ENCODE peak calls at places on chromosome 11, in seven cellular contexts. E is H9, Y is psoas muscle, Q is coronary artery, H is GM13977, D is fibroblast of pulmonary artery, X is heart right ventricle. B is an unnamed sample.

GRCh38 chr11:73530109-73530508 is 67.8 kb downstream of the FAM168A start:
- DNase-seq in E (peak; percentile 55), Y (no peak), Q (no peak), H (no peak), D (no peak), X (no peak), B (no peak)

GRCh38 chr11:127943763-127944162 is 643.6 kb downstream of the ETS1 start:
- DNase-seq in E (no peak), Y (no peak), Q (no peak), H (no peak), D (no peak), X (no peak), B (no peak)

GRCh38 chr11:62649486-62649885 is 3.1 kb upstream of the GANAB start:
- DNase-seq in E (no peak), Y (no peak), Q (no peak), H (no peak), D (no peak), X (no peak), B (no peak)

GRCh38 chr11:101880208-101880607 is 34.6 kb upstream of the CEP126 start:
- DNase-seq in E (no peak), Y (no peak), Q (no peak), H (no peak), D (peak; percentile 86), X (no peak), B (no peak)

GRCh38 chr11:17972987-17973386 is 39.9 kb downstream of the SERGEF start:
- DNase-seq in E (peak; percentile 86), Y (peak; percentile 50), Q (no peak), H (no peak), D (peak; percentile 86), X (peak; percentile 23), B (no peak)

GRCh38 chr11:65871811-65872548 is 620 bp downstream of the EFEMP2 start:
- DNase-seq in E (peak; percentile 67), Y (no peak), Q (no peak), H (no peak), D (no peak), X (no peak), B (no peak)

GRCh38 chr11:61037694-61038093 is 64.6 kb upstream of the CD5 start:
- DNase-seq in E (no peak), Y (no peak), Q (no peak), H (no peak), D (peak; percentile 10), X (no peak), B (no peak)

GRCh38 chr11:101470881-101471535 is 112.8 kb downstream of the TRPC6 start:
- DNase-seq in E (no peak), Y (no peak), Q (no peak), H (no peak), D (no peak), X (no peak), B (no peak)

GRCh38 chr11:2779499-2779980 is 79.7 kb upstream of the KCNQ1OT1 start:
- DNase-seq in E (no peak), Y (peak; percentile 17), Q (no peak), H (no peak), D (no peak), X (no peak), B (no peak)

GRCh38 chr11:65498042-65498726 is 661 bp upstream of the MALAT1 start:
- DNase-seq in E (no peak), Y (peak; percentile 44), Q (peak; percentile 79), H (peak; percentile 35), D (peak; percentile 79), X (no peak), B (peak; percentile 69)

GRCh38 chr11:107719062-107719461 is 7.2 kb upstream of the SLN start:
- DNase-seq in E (no peak), Y (no peak), Q (no peak), H (no peak), D (no peak), X (no peak), B (no peak)

GRCh38 chr11:122192634-122193245 is 76.7 kb upstream of the BLID start:
- DNase-seq in E (no peak), Y (no peak), Q (no peak), H (no peak), D (peak; percentile 50), X (no peak), B (no peak)

GRCh38 chr11:2837096-2837601 is 48.4 kb downstream of the CDKN1C start:
- DNase-seq in E (peak; percentile 88), Y (peak; percentile 82), Q (no peak), H (no peak), D (peak; percentile 21), X (peak; percentile 85), B (no peak)

GRCh38 chr11:132559371-132560036 is 972.8 kb downstream of the OPCML start:
- DNase-seq in E (no peak), Y (no peak), Q (no peak), H (no peak), D (no peak), X (no peak), B (no peak)

GRCh38 chr11:119691701-119692546 is 37.1 kb downstream of the NECTIN1 start:
- DNase-seq in E (no peak), Y (no peak), Q (no peak), H (no peak), D (no peak), X (no peak), B (no peak)

GRCh38 chr11:123741159-123741951 is at the start of gene ZNF202:
- DNase-seq in E (peak; percentile 91), Y (peak; percentile 92), Q (peak; percentile 93), H (peak; percentile 92), D (peak; percentile 93), X (peak; percentile 93), B (peak; percentile 91)
- TF ChIP-seq CTCF in E (peak; percentile 54), Y (peak; percentile 11), Q (no peak), H (no peak), D (no peak), X (peak; percentile 34), B (peak; percentile 23)

GRCh38 chr11:39346043-39346442 is 2113.4 kb downstream of the LRRC4C start:
- DNase-seq in E (no peak), Y (no peak), Q (no peak), H (no peak), D (no peak), X (no peak), B (no peak)
- TF ChIP-seq CTCF in E (no peak), Y (no peak), Q (no peak), H (no peak), D (no peak), X (no peak), B (no peak)

GRCh38 chr11:111452817-111453607 is 59.2 kb downstream of the BTG4 start:
- DNase-seq in E (no peak), Y (no peak), Q (no peak), H (no peak), D (no peak), X (no peak), B (no peak)

GRCh38 chr11:111456086-111456858 is 55.9 kb downstream of the BTG4 start:
- DNase-seq in E (no peak), Y (no peak), Q (peak; percentile 54), H (peak; percentile 3), D (no peak), X (no peak), B (no peak)

GRCh38 chr11:111455291-111456085 is 56.7 kb downstream of the BTG4 start:
- DNase-seq in E (peak; percentile 64), Y (no peak), Q (peak; percentile 62), H (peak; percentile 4), D (no peak), X (no peak), B (no peak)

GRCh38 chr11:111456859-111457730 is 55.1 kb downstream of the BTG4 start:
- DNase-seq in E (no peak), Y (no peak), Q (peak; percentile 53), H (peak; percentile 3), D (no peak), X (no peak), B (no peak)

DNA sequence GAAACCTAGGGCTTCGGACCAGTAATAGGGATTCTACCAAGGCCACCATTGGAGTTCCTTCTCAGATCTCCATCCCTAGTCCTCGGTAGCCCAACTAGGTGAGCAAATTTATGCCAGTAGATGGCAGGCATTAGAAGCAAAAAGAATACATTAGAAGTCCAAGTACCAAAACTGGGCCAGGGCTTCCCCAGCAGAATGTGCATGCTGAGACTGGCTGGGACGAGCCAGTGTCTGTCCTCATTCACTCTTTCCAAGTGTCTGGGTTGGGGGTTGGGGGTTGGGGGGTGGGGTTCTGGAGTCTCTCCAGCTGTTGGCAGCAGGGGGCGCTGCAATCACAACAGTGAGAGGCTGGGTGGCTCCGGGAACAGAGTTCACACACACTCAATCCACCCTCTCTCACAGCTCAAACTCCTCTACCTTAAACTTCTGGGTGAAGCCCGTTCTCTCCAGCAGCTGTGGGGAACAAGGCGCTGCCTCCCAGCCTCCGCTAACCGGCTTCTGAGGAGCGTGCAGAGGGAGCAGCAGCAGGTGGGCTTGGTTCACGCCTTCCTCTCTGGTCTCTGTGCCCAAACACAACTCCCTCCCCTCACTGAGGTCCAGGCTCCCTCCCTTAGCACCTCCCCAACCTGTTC is 57.5 kb downstream of the BTG4 start:
- DNase-seq in E (peak; percentile 84), Y (no peak), Q (no peak), H (peak; percentile 67), D (peak; percentile 60), X (no peak), B (no peak)
- TF ChIP-seq CTCF in E (peak; percentile 76), Y (peak; percentile 21), Q (no peak), H (peak; percentile 39), D (peak; percentile 40), X (peak; percentile 42), B (peak; percentile 52)

GRCh38 chr11:123504401-123504800 is 74.3 kb downstream of the GRAMD1B start:
- DNase-seq in E (no peak), Y (no peak), Q (no peak), H (no peak), D (no peak), X (no peak), B (no peak)
- TF ChIP-seq CTCF in E (no peak), Y (no peak), Q (no peak), H (no peak), D (no peak), X (no peak), B (no peak)